ENCODE peak calls at places on chromosomes 11 and 22, in six cellular contexts. S is CD8-positive, alpha-beta T cell; G is fibroblast of villous mesenchyme; C is A549; W is stomach; D is Caco-2. X is an unnamed sample.

GRCh38 chr11:68266121-68266891 is 5.5 kb downstream of the C11orf24 start:
- DNase-seq in D (no peak), G (no peak), C (no peak), W (no peak), S (no peak), X (no peak)

GRCh38 chr11:134759855-134760254 is 347.8 kb upstream of the B3GAT1 start:
- DNase-seq in G (no peak), S (no peak), C (no peak), W (no peak), D (no peak), X (no peak)

GRCh38 chr11:61955416-61956135 is 5.4 kb downstream of the BEST1 start:
- DNase-seq in G (no peak), C (no peak), S (no peak), W (no peak), D (no peak), X (no peak)

GRCh38 chr11:18304745-18305144 is 17.2 kb downstream of the HPS5 start:
- DNase-seq in G (no peak), C (no peak), D (peak), S (no peak), W (no peak), X (no peak)

GRCh38 chr22:25482091-25482760 is 82.2 kb upstream of the GRK3 start:
- DNase-seq in D (no peak), W (no peak), G (no peak), C (no peak), S (no peak), X (no peak)

GRCh38 chr11:119739021-119739703 is 10.2 kb upstream of the NECTIN1 start:
- DNase-seq in G (peak), W (no peak), D (peak), S (no peak), C (no peak), X (no peak)

GRCh38 chr11:14357843-14358728 is 897 bp downstream of the RRAS2 start:
- DNase-seq in S (peak), C (peak), W (peak), G (peak), D (peak), X (peak)

GRCh38 chr11:129861702-129862107 is 33.7 kb downstream of the NFRKB start:
- DNase-seq in D (peak), S (no peak), G (peak), W (peak), C (peak), X (no peak)

GRCh38 chr22:49521787-49522224 is 305.9 kb downstream of the BRD1 start:
- DNase-seq in G (no peak), D (no peak), S (no peak), C (no peak), W (no peak), X (no peak)

GRCh38 chr11:19617830-19618523 is 94.7 kb upstream of the NAV2 start:
- DNase-seq in D (no peak), W (no peak), C (no peak), S (no peak), G (no peak), X (no peak)

GRCh38 chr11:29282088-29282487 is 734.7 kb downstream of the KCNA4 start:
- DNase-seq in W (no peak), C (peak), D (no peak), S (no peak), G (peak), X (no peak)

GRCh38 chr11:43543313-43543712 is 137.2 kb upstream of the HSD17B12 start:
- DNase-seq in W (no peak), G (no peak), D (no peak), C (no peak), S (no peak), X (no peak)

GRCh38 chr11:82046778-82047177 is 686.9 kb downstream of the FAM181B start:
- DNase-seq in S (no peak), C (no peak), G (peak), D (no peak), W (no peak), X (no peak)

GRCh38 chr22:36467946-36468345 is 13.5 kb downstream of the TXN2 start:
- DNase-seq in C (peak), D (no peak), W (no peak), G (peak), S (no peak), X (peak)

GRCh38 chr11:128424271-128424709 is 163.1 kb downstream of the ETS1 start:
- DNase-seq in D (no peak), C (no peak), S (no peak), G (no peak), W (no peak), X (no peak)

GRCh38 chr11:22037505-22037904 is 155.4 kb upstream of the ANO5 start:
- DNase-seq in C (no peak), W (no peak), D (no peak), S (no peak), G (no peak), X (no peak)

GRCh38 chr22:30968015-30968923 is at the start of gene MORC2:
- DNase-seq in W (peak), G (no peak), D (peak), C (peak), S (no peak), X (no peak)

GRCh38 chr11:114811971-114812370 is 133.6 kb downstream of the NXPE2 start:
- DNase-seq in C (no peak), D (no peak), W (no peak), S (no peak), G (no peak), X (no peak)

GRCh38 chr22:23305321-23305910 is 125.1 kb downstream of the BCR start:
- DNase-seq in G (peak), D (no peak), C (no peak), S (no peak), W (no peak), X (no peak)

GRCh38 chr22:37293172-37293571 is 10.9 kb downstream of the CYTH4 start:
- DNase-seq in G (no peak), C (no peak), S (no peak), D (no peak), W (no peak), X (no peak)

GRCh38 chr11:57761301-57762234 is at the start of gene CTNND1:
- DNase-seq in W (peak), G (peak), D (peak), S (no peak), C (peak), X (no peak)

GRCh38 chr11:16015736-16016135 is 340.6 kb downstream of the SOX6 start:
- DNase-seq in S (no peak), C (no peak), D (no peak), G (no peak), W (no peak), X (no peak)

GRCh38 chr22:39405346-39406085 is 5.9 kb downstream of the TAB1 start:
- DNase-seq in D (no peak), W (no peak), C (no peak), S (no peak), G (peak), X (no peak)

GRCh38 chr11:2306971-2307732 is 5.3 kb downstream of the TSPAN32 start:
- DNase-seq in C (no peak), S (no peak), D (no peak), G (no peak), W (no peak), X (no peak)
- H3K4me3 ChIP-seq in C (no peak), S (no peak), D (no peak), G (no peak), W (no peak), X (no peak)

DNA sequence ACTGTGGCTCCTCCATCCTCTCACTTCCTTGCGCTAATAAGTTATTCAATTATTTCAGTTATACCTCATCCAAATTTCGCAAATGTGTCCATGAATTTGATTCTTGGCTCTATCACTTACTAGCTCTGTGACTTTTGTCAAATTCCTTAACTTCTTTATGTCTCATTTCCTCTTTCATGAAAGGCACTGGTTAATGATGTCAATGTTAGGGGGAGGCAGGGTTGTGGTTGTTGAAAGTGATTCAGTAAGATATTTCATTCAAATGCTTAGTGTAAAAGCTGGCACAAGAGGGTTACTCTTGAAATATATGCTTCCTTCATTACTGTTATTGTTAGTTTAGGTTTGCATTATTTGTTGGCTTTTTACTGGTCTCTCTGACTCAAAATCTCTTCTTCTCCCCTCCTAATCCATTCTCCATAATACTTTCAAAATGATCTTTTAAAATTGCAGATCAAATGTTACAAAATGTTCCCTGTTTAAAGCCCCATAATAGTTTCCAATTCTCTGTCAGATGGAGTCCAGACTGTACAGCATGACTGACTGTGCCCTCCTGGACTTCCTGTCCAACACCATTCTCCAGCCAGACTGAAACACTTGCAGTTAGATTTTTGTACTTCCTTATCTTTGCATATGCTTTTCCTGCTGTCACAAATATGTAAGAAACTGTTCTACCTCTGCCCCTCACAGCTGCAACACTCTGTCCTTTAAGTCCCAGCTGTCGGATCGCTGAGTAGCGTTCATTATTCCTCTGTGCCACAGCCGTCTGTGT is 510.6 kb upstream of the RAG2 start:
- DNase-seq in W (no peak), S (no peak), C (no peak), G (no peak), D (no peak), X (no peak)
- H3K4me3 ChIP-seq in W (no peak), S (no peak), C (no peak), G (no peak), D (no peak), X (no peak)

DNA sequence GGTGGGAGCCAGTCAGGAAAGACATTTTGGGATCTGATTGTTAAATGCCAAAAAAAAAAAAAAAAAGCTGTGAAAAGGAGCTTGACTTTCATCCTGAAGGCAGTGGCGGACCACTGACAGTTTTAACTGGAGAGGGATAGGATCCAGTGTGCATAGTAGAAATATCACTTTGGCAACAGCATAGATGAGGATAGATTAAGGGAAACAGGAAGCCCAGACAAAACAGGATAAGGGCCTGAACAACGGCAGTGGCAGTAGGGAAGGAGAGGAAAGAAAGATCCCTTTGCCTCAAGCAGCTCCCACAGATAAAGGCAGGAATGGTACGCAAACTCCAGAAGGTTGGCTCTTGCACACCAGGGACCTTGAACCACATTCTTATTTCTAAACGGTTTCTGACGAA is 99.3 kb downstream of the GAB2 start:
- DNase-seq in D (no peak), W (no peak), C (no peak), G (no peak), S (no peak), X (no peak)
- H3K4me3 ChIP-seq in D (no peak), W (no peak), C (no peak), G (no peak), S (no peak), X (no peak)

DNA sequence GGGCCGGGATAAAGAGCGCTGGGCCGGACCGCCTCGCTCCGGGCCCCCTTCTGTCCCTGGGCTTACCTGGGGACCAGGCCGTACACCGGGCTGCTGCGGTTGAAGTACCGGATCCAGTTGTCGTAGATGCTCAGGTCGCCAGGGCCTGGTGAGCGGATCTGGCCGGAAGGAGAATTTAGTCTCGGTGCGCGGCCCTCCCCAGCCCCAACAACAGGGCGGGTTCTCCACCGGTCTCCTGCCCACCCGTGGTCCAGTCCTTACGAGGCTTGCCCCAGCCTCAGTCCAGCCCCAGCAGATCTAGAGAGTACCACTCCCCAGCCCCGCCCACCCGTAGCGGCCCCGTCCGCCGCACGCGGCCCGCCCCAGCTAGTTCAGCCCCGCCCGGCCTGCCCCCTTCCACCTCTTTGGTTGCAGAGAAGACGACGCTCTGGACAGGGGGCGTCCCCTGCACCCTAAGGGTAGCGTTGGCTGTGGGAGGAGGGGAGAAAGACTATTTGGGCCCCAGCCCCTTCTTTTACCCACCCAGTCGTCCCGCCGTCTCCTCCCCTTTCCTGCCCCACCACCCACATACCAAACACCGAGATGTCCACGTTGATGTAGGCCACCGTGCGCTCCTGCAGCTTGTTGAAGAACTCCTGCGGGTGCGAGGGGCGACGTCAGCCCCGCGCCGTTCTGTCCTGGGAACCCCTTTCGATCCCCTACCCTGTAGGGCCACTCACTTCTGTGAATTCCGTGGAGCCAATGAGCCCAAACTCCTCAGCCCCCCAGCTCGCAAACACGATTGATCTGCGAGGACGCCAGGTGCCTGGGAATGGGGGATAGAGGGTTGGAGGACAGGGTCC is 6.8 kb downstream of the SAC3D1 start:
- DNase-seq in C (no peak), D (no peak), G (no peak), W (no peak), S (no peak), X (no peak)
- H3K4me3 ChIP-seq in C (no peak), D (no peak), G (peak), W (peak), S (peak), X (no peak)